ENCODE peak calls at places on chromosome 11, in ten cellular contexts. One of them, this sample, is unnamed.

GRCh38 chr11:10381730-10382129 is 73.3 kb upstream of the AMPD3 start:
- DNase-seq in NCI-H446: no peak
- DNase-seq in activated T-helper 1 cell treated with Interleukin-2 at 50 U/mL for 16 hours: no peak
- DNase-seq in astrocyte of the spinal cord: peak; percentile 72
- DNase-seq in NCI-H1105: no peak
- DNase-seq in NCI-H2081: no peak
- DNase-seq in GM04504: no peak
- DNase-seq in caudate nucleus: no peak
- DNase-seq in lower lobe of right lung: no peak
- DNase-seq in stimulated activated CD8-positive, alpha-beta memory T cell treated with anti-CD3 and anti-CD28 coated beads, Interleukin-15, amount 100 ng/mL, for 24 hours: no peak
- DNase-seq in this sample: no peak

GRCh38 chr11:61028135-61028729 is 56.8 kb downstream of the CD6 start:
- DNase-seq in astrocyte of the spinal cord: no peak
- DNase-seq in activated T-helper 1 cell treated with Interleukin-2 at 50 U/mL for 16 hours: peak; percentile 56
- DNase-seq in caudate nucleus: no peak
- DNase-seq in lower lobe of right lung: no peak
- DNase-seq in GM04504: no peak
- DNase-seq in NCI-H2081: no peak
- DNase-seq in NCI-H446: no peak
- DNase-seq in NCI-H1105: peak; percentile 65
- DNase-seq in stimulated activated CD8-positive, alpha-beta memory T cell treated with anti-CD3 and anti-CD28 coated beads, Interleukin-15, amount 100 ng/mL, for 24 hours: no peak
- DNase-seq in this sample: peak; percentile 84

GRCh38 chr11:32213223-32213622 is 122.3 kb downstream of the RCN1 start:
- DNase-seq in lower lobe of right lung: no peak
- DNase-seq in astrocyte of the spinal cord: peak; percentile 53
- DNase-seq in GM04504: peak; percentile 50
- DNase-seq in stimulated activated CD8-positive, alpha-beta memory T cell treated with anti-CD3 and anti-CD28 coated beads, Interleukin-15, amount 100 ng/mL, for 24 hours: no peak
- DNase-seq in NCI-H446: no peak
- DNase-seq in caudate nucleus: no peak
- DNase-seq in activated T-helper 1 cell treated with Interleukin-2 at 50 U/mL for 16 hours: no peak
- DNase-seq in NCI-H2081: no peak
- DNase-seq in NCI-H1105: no peak
- DNase-seq in this sample: no peak

GRCh38 chr11:117281159-117281558 is 10.0 kb upstream of the BACE1-AS start:
- DNase-seq in NCI-H446: no peak
- DNase-seq in activated T-helper 1 cell treated with Interleukin-2 at 50 U/mL for 16 hours: no peak
- DNase-seq in caudate nucleus: no peak
- DNase-seq in NCI-H1105: no peak
- DNase-seq in GM04504: peak; percentile 92
- DNase-seq in astrocyte of the spinal cord: peak; percentile 94
- DNase-seq in stimulated activated CD8-positive, alpha-beta memory T cell treated with anti-CD3 and anti-CD28 coated beads, Interleukin-15, amount 100 ng/mL, for 24 hours: no peak
- DNase-seq in lower lobe of right lung: no peak
- DNase-seq in NCI-H2081: no peak
- DNase-seq in this sample: no peak

GRCh38 chr11:123144707-123145106 is 50.3 kb downstream of the CLMP start:
- DNase-seq in NCI-H446: no peak
- DNase-seq in NCI-H2081: no peak
- DNase-seq in activated T-helper 1 cell treated with Interleukin-2 at 50 U/mL for 16 hours: no peak
- DNase-seq in caudate nucleus: no peak
- DNase-seq in GM04504: no peak
- DNase-seq in stimulated activated CD8-positive, alpha-beta memory T cell treated with anti-CD3 and anti-CD28 coated beads, Interleukin-15, amount 100 ng/mL, for 24 hours: no peak
- DNase-seq in NCI-H1105: no peak
- DNase-seq in lower lobe of right lung: no peak
- DNase-seq in astrocyte of the spinal cord: no peak
- DNase-seq in this sample: no peak

GRCh38 chr11:47980093-47980906 is at the start of gene PTPRJ:
- DNase-seq in caudate nucleus: peak; percentile 31
- DNase-seq in astrocyte of the spinal cord: peak; percentile 64
- DNase-seq in activated T-helper 1 cell treated with Interleukin-2 at 50 U/mL for 16 hours: peak; percentile 52
- DNase-seq in GM04504: no peak
- DNase-seq in NCI-H2081: peak; percentile 56
- DNase-seq in stimulated activated CD8-positive, alpha-beta memory T cell treated with anti-CD3 and anti-CD28 coated beads, Interleukin-15, amount 100 ng/mL, for 24 hours: no peak
- DNase-seq in NCI-H1105: peak; percentile 42
- DNase-seq in NCI-H446: peak; percentile 51
- DNase-seq in lower lobe of right lung: peak; percentile 76
- DNase-seq in this sample: peak; percentile 59

GRCh38 chr11:57085604-57086003 is 96.1 kb upstream of the LRRC55 start:
- DNase-seq in caudate nucleus: no peak
- DNase-seq in stimulated activated CD8-positive, alpha-beta memory T cell treated with anti-CD3 and anti-CD28 coated beads, Interleukin-15, amount 100 ng/mL, for 24 hours: no peak
- DNase-seq in NCI-H2081: no peak
- DNase-seq in astrocyte of the spinal cord: no peak
- DNase-seq in GM04504: no peak
- DNase-seq in activated T-helper 1 cell treated with Interleukin-2 at 50 U/mL for 16 hours: no peak
- DNase-seq in NCI-H1105: no peak
- DNase-seq in NCI-H446: no peak
- DNase-seq in lower lobe of right lung: no peak
- DNase-seq in this sample: no peak

GRCh38 chr11:114135737-114136151 is 76.2 kb downstream of the ZBTB16 start:
- DNase-seq in GM04504: no peak
- DNase-seq in NCI-H446: no peak
- DNase-seq in stimulated activated CD8-positive, alpha-beta memory T cell treated with anti-CD3 and anti-CD28 coated beads, Interleukin-15, amount 100 ng/mL, for 24 hours: no peak
- DNase-seq in astrocyte of the spinal cord: peak; percentile 78
- DNase-seq in caudate nucleus: no peak
- DNase-seq in NCI-H1105: no peak
- DNase-seq in NCI-H2081: no peak
- DNase-seq in activated T-helper 1 cell treated with Interleukin-2 at 50 U/mL for 16 hours: no peak
- DNase-seq in lower lobe of right lung: no peak
- DNase-seq in this sample: no peak

GRCh38 chr11:116963813-116964212 is 126.4 kb upstream of the APOA1 start:
- DNase-seq in NCI-H1105: no peak
- DNase-seq in astrocyte of the spinal cord: no peak
- DNase-seq in lower lobe of right lung: no peak
- DNase-seq in caudate nucleus: no peak
- DNase-seq in NCI-H446: no peak
- DNase-seq in activated T-helper 1 cell treated with Interleukin-2 at 50 U/mL for 16 hours: no peak
- DNase-seq in stimulated activated CD8-positive, alpha-beta memory T cell treated with anti-CD3 and anti-CD28 coated beads, Interleukin-15, amount 100 ng/mL, for 24 hours: no peak
- DNase-seq in NCI-H2081: no peak
- DNase-seq in GM04504: no peak
- DNase-seq in this sample: no peak

GRCh38 chr11:34309970-34310369 is 47.8 kb downstream of the ABTB2 start:
- DNase-seq in GM04504: no peak
- DNase-seq in NCI-H446: no peak
- DNase-seq in stimulated activated CD8-positive, alpha-beta memory T cell treated with anti-CD3 and anti-CD28 coated beads, Interleukin-15, amount 100 ng/mL, for 24 hours: no peak
- DNase-seq in caudate nucleus: no peak
- DNase-seq in NCI-H2081: no peak
- DNase-seq in astrocyte of the spinal cord: no peak
- DNase-seq in lower lobe of right lung: no peak
- DNase-seq in activated T-helper 1 cell treated with Interleukin-2 at 50 U/mL for 16 hours: no peak
- DNase-seq in NCI-H1105: no peak
- DNase-seq in this sample: no peak

GRCh38 chr11:102831709-102832492 is 11.5 kb downstream of the MMP3 start:
- DNase-seq in NCI-H446: no peak
- DNase-seq in activated T-helper 1 cell treated with Interleukin-2 at 50 U/mL for 16 hours: no peak
- DNase-seq in caudate nucleus: no peak
- DNase-seq in NCI-H1105: no peak
- DNase-seq in stimulated activated CD8-positive, alpha-beta memory T cell treated with anti-CD3 and anti-CD28 coated beads, Interleukin-15, amount 100 ng/mL, for 24 hours: no peak
- DNase-seq in GM04504: no peak
- DNase-seq in lower lobe of right lung: no peak
- DNase-seq in NCI-H2081: no peak
- DNase-seq in astrocyte of the spinal cord: no peak
- DNase-seq in this sample: no peak

GRCh38 chr11:67561971-67562560 is 21.5 kb upstream of the GSTP1 start:
- DNase-seq in GM04504: no peak
- DNase-seq in activated T-helper 1 cell treated with Interleukin-2 at 50 U/mL for 16 hours: no peak
- DNase-seq in NCI-H2081: no peak
- DNase-seq in astrocyte of the spinal cord: no peak
- DNase-seq in NCI-H1105: no peak
- DNase-seq in lower lobe of right lung: no peak
- DNase-seq in stimulated activated CD8-positive, alpha-beta memory T cell treated with anti-CD3 and anti-CD28 coated beads, Interleukin-15, amount 100 ng/mL, for 24 hours: no peak
- DNase-seq in caudate nucleus: no peak
- DNase-seq in NCI-H446: no peak
- DNase-seq in this sample: no peak

This sample was measured in NCI-H345.